ENCODE peak calls at places on chromosome 17, in four cellular contexts. G, H, E and Y are unnamed samples.
A peak's percentile ranks its signal among the peaks of the same experiment; 100 is the strongest.

GRCh38 chr17:44795421-44795820 is 34.7 kb downstream of the GJC1 start:
- DNase-seq in G (no peak), H (no peak), E (no peak), Y (no peak)

GRCh38 chr17:30095507-30096244 is 20.9 kb upstream of the NSRP1 start:
- DNase-seq in G (peak; percentile 74), H (peak; percentile 50), E (peak; percentile 64), Y (peak; percentile 80)

GRCh38 chr17:83065660-83066542 is 13.5 kb upstream of the METRNL start:
- DNase-seq in G (no peak), H (no peak), E (no peak), Y (no peak)

GRCh38 chr17:82661717-82662683 is 13.8 kb upstream of the WDR45B start:
- DNase-seq in G (no peak), H (no peak), E (no peak), Y (no peak)

GRCh38 chr17:47278561-47278960 is 24.9 kb downstream of the ITGB3 start:
- DNase-seq in G (no peak), H (no peak), E (no peak), Y (no peak)

GRCh38 chr17:49361129-49361901 is 735 bp downstream of the ZNF652 start:
- DNase-seq in G (peak; percentile 77), H (peak; percentile 71), E (peak; percentile 55), Y (peak; percentile 50)

GRCh38 chr17:75563063-75563758 is 24.4 kb upstream of the MYO15B start:
- DNase-seq in G (no peak), H (no peak), E (no peak), Y (no peak)

GRCh38 chr17:681738-682137 is 32.9 kb downstream of the VPS53 start:
- DNase-seq in G (no peak), H (no peak), E (no peak), Y (peak; percentile 84)

GRCh38 chr17:74043976-74044375 is 159.5 kb upstream of the RPL38 start:
- DNase-seq in G (peak; percentile 32), H (no peak), E (no peak), Y (no peak)

GRCh38 chr17:78986048-78986648 is 6.4 kb upstream of the LGALS3BP start:
- DNase-seq in G (peak; percentile 42), H (peak; percentile 72), E (no peak), Y (peak; percentile 27)

GRCh38 chr17:44901323-44901965 is 2.2 kb upstream of the EFTUD2 start:
- DNase-seq in G (peak; percentile 93), H (no peak), E (peak; percentile 76), Y (peak; percentile 76)

GRCh38 chr17:69713815-69714214 is 299.3 kb downstream of the MAP2K6 start:
- DNase-seq in G (no peak), H (no peak), E (no peak), Y (no peak)

GRCh38 chr17:79324219-79324618 is 249.6 kb downstream of the ENGASE start:
- DNase-seq in G (no peak), H (no peak), E (no peak), Y (no peak)

GRCh38 chr17:10135539-10136257 is 62.7 kb downstream of the GAS7 start:
- DNase-seq in G (no peak), H (no peak), E (no peak), Y (no peak)

GRCh38 chr17:16406742-16407674 is 8.4 kb upstream of the TRPV2 start:
- DNase-seq in G (peak; percentile 39), H (peak; percentile 10), E (no peak), Y (no peak)

GRCh38 chr17:29238133-29238850 is 8.4 kb upstream of the CRYBA1 start:
- DNase-seq in G (no peak), H (no peak), E (peak; percentile 12), Y (peak; percentile 76)

GRCh38 chr17:50607522-50607921 is 27.2 kb upstream of the ABCC3 start:
- DNase-seq in G (no peak), H (no peak), E (no peak), Y (no peak)

GRCh38 chr17:66654341-66654740 is 180.6 kb upstream of the CACNG5 start:
- DNase-seq in G (no peak), H (no peak), E (peak; percentile 37), Y (peak; percentile 64)

GRCh38 chr17:48626470-48627241 is 498 bp upstream of the HOXB9 start:
- DNase-seq in G (peak; percentile 65), H (peak; percentile 96), E (no peak), Y (no peak)

GRCh38 chr17:82866521-82867214 is 26.8 kb upstream of the ZNF750 start:
- DNase-seq in G (no peak), H (no peak), E (no peak), Y (peak; percentile 88)

GRCh38 chr17:38674013-38674748 is 576 bp downstream of the EPOP start:
- DNase-seq in G (no peak), H (no peak), E (no peak), Y (no peak)

GRCh38 chr17:79650861-79651260 is 40.0 kb upstream of the RBFOX3 start:
- DNase-seq in G (no peak), H (no peak), E (no peak), Y (no peak)

GRCh38 chr17:51435641-51436091 is 175.3 kb downstream of the UTP18 start:
- DNase-seq in G (peak; percentile 70), H (peak; percentile 55), E (no peak), Y (no peak)

GRCh38 chr17:13584701-13585080 is 17.0 kb downstream of the HS3ST3A1 start:
- DNase-seq in G (peak; percentile 49), H (no peak), E (peak; percentile 28), Y (no peak)

GRCh38 chr17:17070931-17071330 is 28.7 kb downstream of the MPRIP start:
- DNase-seq in G (no peak), H (no peak), E (no peak), Y (no peak)

GRCh38 chr17:67992541-67993152 is 3.6 kb downstream of the C17orf58 start:
- DNase-seq in G (peak; percentile 59), H (no peak), E (peak; percentile 2), Y (peak; percentile 58)

GRCh38 chr17:19501219-19501618 is 32.4 kb upstream of the SLC47A1 start:
- DNase-seq in G (no peak), H (no peak), E (no peak), Y (no peak)

GRCh38 chr17:29019475-29020181 is 13.8 kb upstream of the SEZ6 start:
- DNase-seq in G (no peak), H (no peak), E (no peak), Y (no peak)

GRCh38 chr17:73522696-73523095 is 121.5 kb downstream of the SDK2 start:
- DNase-seq in G (no peak), H (no peak), E (no peak), Y (no peak)

GRCh38 chr17:34635876-34636275 is 56.5 kb downstream of the TMEM132E start:
- DNase-seq in G (no peak), H (no peak), E (no peak), Y (no peak)

GRCh38 chr17:8826808-8827435 is 27.8 kb upstream of the MFSD6L start:
- DNase-seq in G (no peak), H (no peak), E (no peak), Y (no peak)
- H3K4me2 ChIP-seq in G (no peak overlapping the region), H (no peak overlapping the region), E (no peak overlapping the region), Y (no peak overlapping the region)

DNA sequence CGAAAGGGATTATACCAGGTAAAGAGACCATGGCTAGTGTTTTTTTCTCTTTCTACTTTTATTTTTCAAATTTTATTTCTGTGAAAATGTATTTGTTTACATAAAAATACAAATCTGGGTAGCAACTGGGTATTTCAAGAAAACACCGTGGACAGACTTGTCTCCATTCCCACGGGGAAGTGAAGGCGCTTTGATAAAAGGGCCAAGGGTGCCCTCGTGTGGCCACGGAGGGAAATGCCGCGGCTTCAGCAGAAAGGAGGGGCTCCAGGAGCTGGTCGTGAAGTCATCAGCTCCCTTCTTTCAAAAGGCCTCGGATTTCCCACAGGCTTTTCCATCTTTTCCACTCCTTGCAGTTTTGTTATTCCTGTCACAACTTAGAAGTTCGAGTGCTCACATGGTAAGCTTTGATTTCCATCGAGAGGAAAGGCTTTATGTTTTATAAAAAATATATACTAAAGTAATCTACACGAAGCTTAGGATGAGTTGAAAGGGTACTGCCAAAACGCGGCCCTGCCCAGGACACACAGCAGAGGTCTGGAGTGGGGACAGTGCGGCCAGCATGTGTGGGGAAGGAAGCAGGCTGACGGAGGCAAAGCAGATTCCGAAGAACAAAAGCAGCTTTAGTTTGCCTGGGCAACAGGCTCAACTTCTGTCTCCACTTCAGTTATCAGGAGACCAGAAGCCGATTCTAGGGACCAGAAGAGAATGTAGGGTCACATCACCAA is 15.3 kb upstream of the MNT start:
- DNase-seq in G (peak; percentile 90), H (peak; percentile 69), E (peak; percentile 73), Y (peak; percentile 91)
- H3K4me2 ChIP-seq in G (no peak overlapping the region), H (no peak overlapping the region), E (no peak overlapping the region), Y (no peak overlapping the region)

GRCh38 chr17:43176119-43176570 is 5.1 kb downstream of the NBR1 start:
- DNase-seq in G (no peak), H (no peak), E (no peak), Y (no peak)
- H3K4me2 ChIP-seq in G (no peak overlapping the region), H (no peak overlapping the region), E (no peak overlapping the region), Y (no peak overlapping the region)

DNA sequence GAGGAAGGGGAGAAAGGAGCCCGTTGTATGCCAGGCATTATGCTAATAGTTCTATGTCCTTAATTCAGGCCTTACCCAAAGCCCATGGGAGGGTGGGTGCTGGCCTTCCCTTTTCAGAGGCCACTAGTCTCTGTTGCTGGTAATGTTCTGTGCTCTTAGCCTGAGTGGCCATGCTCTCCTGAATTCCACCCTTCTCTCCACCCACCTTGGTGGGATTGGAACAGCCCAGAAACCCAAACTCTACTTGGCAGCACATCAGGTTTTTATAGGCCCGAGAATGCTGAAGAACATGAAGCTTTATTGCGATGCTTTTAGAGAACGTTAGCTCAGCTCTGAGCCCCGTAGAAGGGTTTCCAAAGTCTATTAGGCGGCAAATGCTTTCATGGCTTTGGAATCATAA is 209.2 kb downstream of the MSI2 start:
- DNase-seq in G (no peak), H (no peak), E (no peak), Y (peak; percentile 50)
- H3K4me2 ChIP-seq in G (no peak overlapping the region), H (no peak overlapping the region), E (no peak overlapping the region), Y (no peak overlapping the region)

DNA sequence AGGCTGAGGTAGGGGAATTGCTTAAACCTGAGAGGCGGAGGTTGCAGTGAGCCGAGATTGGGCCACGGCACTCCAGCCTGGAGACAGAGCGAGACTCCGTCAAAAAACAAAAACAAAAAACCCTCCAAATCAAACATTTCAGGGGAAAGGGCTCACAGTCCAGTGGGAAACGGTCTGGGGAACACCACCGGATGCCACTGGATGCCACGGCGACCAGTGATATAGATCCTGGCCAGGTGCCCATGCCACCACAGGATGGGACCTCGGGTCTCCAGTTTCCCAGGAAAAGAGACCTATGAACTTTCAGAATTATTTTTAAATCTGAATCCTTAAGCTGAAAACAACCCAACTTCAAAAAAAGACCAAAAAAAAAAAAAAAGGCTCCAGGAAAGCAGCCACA is 12.3 kb downstream of the CEP131 start:
- DNase-seq in G (no peak), H (no peak), E (no peak), Y (no peak)
- H3K4me2 ChIP-seq in G (no peak overlapping the region), H (no peak overlapping the region), E (no peak overlapping the region), Y (no peak overlapping the region)

GRCh38 chr17:62119373-62119772 is 54.3 kb upstream of the MED13 start:
- DNase-seq in G (no peak), H (no peak), E (no peak), Y (no peak)
- H3K4me2 ChIP-seq in G (no peak overlapping the region), H (no peak overlapping the region), E (no peak overlapping the region), Y (no peak overlapping the region)

GRCh38 chr17:40558300-40558584 is 7.0 kb downstream of the CCR7 start:
- DNase-seq in G (no peak), H (no peak), E (no peak), Y (no peak)
- H3K4me2 ChIP-seq in G (no peak overlapping the region), H (no peak overlapping the region), E (no peak overlapping the region), Y (no peak overlapping the region)